ENCODE peak calls at places on chromosome 20, in nine cellular contexts. Z is AG10803; A is naive thymus-derived CD4-positive, alpha-beta T cell; P is sigmoid colon; H is C1 segment of cervical spinal cord; B is astrocyte; R is activated T-cell treated with anti-CD3 and anti-CD28 coated beads, Interleukin-2, amount 50 U/mL, for 4 hours; X is AG04449; N is H54. U is an unnamed sample.

GRCh38 chr20:19211661-19212523 is 550 bp upstream of the SLC24A3 start:
- DNase-seq in A (no peak), R (no peak), B (no peak), H (no peak), P (peak), N (no peak), Z (no peak), X (no peak), U (peak)

GRCh38 chr20:60528141-60528540 is 569.9 kb downstream of the CDH26 start:
- DNase-seq in N (no peak), Z (peak), B (no peak), P (no peak), H (no peak), A (no peak), R (no peak), X (no peak), U (no peak)

GRCh38 chr20:11246251-11246775 is 572.5 kb upstream of the JAG1 start:
- DNase-seq in P (no peak), R (no peak), Z (no peak), X (no peak), A (no peak), B (no peak), H (no peak), N (no peak), U (no peak)

GRCh38 chr20:13418263-13419229 is 197.5 kb downstream of the ISM1 start:
- DNase-seq in H (no peak), P (no peak), A (no peak), X (no peak), B (no peak), Z (peak), N (no peak), R (no peak), U (no peak)

GRCh38 chr20:58584881-58585752 is 66.0 kb upstream of the STX16 start:
- DNase-seq in H (no peak), N (no peak), P (peak), R (no peak), X (no peak), A (no peak), B (peak), Z (peak), U (no peak)

GRCh38 chr20:46011631-46012482 is 3.1 kb downstream of the MMP9 start:
- DNase-seq in Z (peak), X (no peak), A (no peak), R (peak), N (peak), B (no peak), H (no peak), P (peak), U (no peak)

GRCh38 chr20:47735412-47736400 is 49.6 kb downstream of the SULF2 start:
- DNase-seq in B (no peak), X (no peak), A (no peak), H (peak), P (no peak), Z (peak), N (no peak), R (no peak), U (no peak)

GRCh38 chr20:53040678-53041674 is 68.8 kb downstream of the TSHZ2 start:
- DNase-seq in Z (peak), H (peak), N (no peak), A (no peak), P (peak), R (no peak), B (peak), X (no peak), U (no peak)

U was measured in amygdala.